ENCODE peak calls at places on chromosomes 13 and 19, in nine cellular contexts. S is WTC11, T is lung, O is iris pigment epithelial cell, G is T1000, R is uterus, X is kidney, J is HEK293T, D is tibial artery. W is an unnamed sample.
A peak's percentile ranks its signal among the peaks of the same experiment; 100 is the strongest.

GRCh38 chr19:53912653-53913052 is 3.6 kb downstream of the CACNG7 start:
- DNase-seq in X (peak; percentile 26), J (peak; percentile 55), G (no peak), D (no peak), S (peak; percentile 88), O (no peak), T (no peak), R (no peak), W (no peak)

GRCh38 chr13:79593121-79593520 is 112.2 kb downstream of the NDFIP2 start:
- DNase-seq in S (no peak), X (no peak), D (no peak), T (no peak), G (no peak), J (no peak), O (no peak), R (no peak), W (peak; percentile 40)

GRCh38 chr13:97753269-97753668 is 200.2 kb upstream of the IPO5 start:
- DNase-seq in R (no peak), T (no peak), X (no peak), D (no peak), S (no peak), J (no peak), G (no peak), O (no peak), W (no peak)

GRCh38 chr19:45863840-45864628 is at the start of gene FOXA3:
- DNase-seq in X (peak; percentile 84), J (peak; percentile 71), T (no peak), O (no peak), R (peak; percentile 28), G (no peak), S (peak; percentile 77), D (no peak), W (peak; percentile 38)

GRCh38 chr19:18503971-18504885 is 17.6 kb downstream of the ELL start:
- DNase-seq in S (no peak), R (no peak), J (no peak), O (no peak), T (no peak), D (no peak), G (no peak), X (no peak), W (no peak)

GRCh38 chr13:111330211-111330610 is 9.8 kb downstream of the TEX29 start:
- DNase-seq in T (no peak), J (no peak), S (no peak), X (no peak), O (no peak), G (no peak), R (no peak), D (no peak), W (peak; percentile 27)

GRCh38 chr13:30639671-30640070 is 22.0 kb downstream of the USPL1 start:
- DNase-seq in D (no peak), X (no peak), O (no peak), J (no peak), R (no peak), T (no peak), S (no peak), G (no peak), W (peak; percentile 59)

GRCh38 chr19:32464279-32464678 is 58.7 kb downstream of the DPY19L3 start:
- DNase-seq in X (no peak), T (no peak), R (no peak), D (no peak), S (no peak), O (peak; percentile 14), J (no peak), G (no peak), W (peak; percentile 18)

GRCh38 chr13:95560387-95560786 is 7.9 kb downstream of the CLDN10 start:
- DNase-seq in S (no peak), J (no peak), G (no peak), O (no peak), X (no peak), R (no peak), T (no peak), D (no peak), W (no peak)

GRCh38 chr19:30208661-30209060 is 163.5 kb upstream of the ZNF536 start:
- DNase-seq in X (no peak), O (no peak), D (no peak), S (no peak), J (no peak), T (no peak), R (no peak), G (no peak), W (no peak)

GRCh38 chr13:60765700-60766411 is 368.8 kb downstream of the TDRD3 start:
- DNase-seq in T (peak; percentile 29), G (no peak), S (no peak), J (no peak), X (no peak), D (no peak), O (peak; percentile 20), R (no peak), W (no peak)

GRCh38 chr13:24718192-24718965 is 38.2 kb downstream of the ATP12A start:
- DNase-seq in R (no peak), J (no peak), T (no peak), S (no peak), X (no peak), O (no peak), D (no peak), G (no peak), W (no peak)

GRCh38 chr13:75432045-75432444 is 49.9 kb downstream of the TBC1D4 start:
- DNase-seq in D (no peak), S (no peak), J (no peak), R (no peak), O (peak; percentile 36), G (no peak), X (no peak), T (no peak), W (peak; percentile 61)

GRCh38 chr19:41575998-41576397 is at the start of gene CEACAM21:
- DNase-seq in X (no peak), J (no peak), R (no peak), O (no peak), S (no peak), G (no peak), D (peak; percentile 70), T (peak; percentile 72), W (no peak)

GRCh38 chr13:111920932-111921705 is 145.8 kb upstream of the SOX1 start:
- DNase-seq in J (no peak), S (no peak), O (no peak), R (no peak), D (no peak), T (no peak), X (no peak), G (no peak), W (no peak)

GRCh38 chr19:336067-336614 is 8.5 kb downstream of the MIER2 start:
- DNase-seq in O (no peak), R (no peak), S (no peak), J (no peak), X (no peak), G (no peak), T (no peak), D (no peak), W (peak; percentile 71)

GRCh38 chr19:4012092-4012974 is 4.8 kb downstream of the PIAS4 start:
- DNase-seq in S (no peak), G (no peak), O (no peak), X (no peak), D (no peak), R (no peak), J (no peak), T (no peak), W (no peak)